ENCODE peak calls at places on chromosome 1, in six cellular contexts. One of them, this sample, is unnamed.

GRCh38 chr1:46615735-46616134 is 876 bp downstream of the MOB3C start:
- DNase-seq in osteoblast: peak; percentile 74
- DNase-seq in IMR-90: no peak
- DNase-seq in mesenchymal stem cell: peak; percentile 12
- DNase-seq in tibial nerve: no peak
- DNase-seq in ovary: no peak
- DNase-seq in this sample: no peak

GRCh38 chr1:175714350-175714749 is 29.0 kb downstream of the TNR start:
- DNase-seq in osteoblast: no peak
- DNase-seq in IMR-90: no peak
- DNase-seq in mesenchymal stem cell: no peak
- DNase-seq in tibial nerve: no peak
- DNase-seq in ovary: no peak
- DNase-seq in this sample: no peak

GRCh38 chr1:101055623-101056022 is 30.0 kb upstream of the DPH5 start:
- DNase-seq in osteoblast: no peak
- DNase-seq in IMR-90: no peak
- DNase-seq in mesenchymal stem cell: no peak
- DNase-seq in tibial nerve: no peak
- DNase-seq in ovary: no peak
- DNase-seq in this sample: no peak

GRCh38 chr1:145995964-145996432 is 381 bp downstream of the TXNIP start:
- DNase-seq in osteoblast: no peak
- DNase-seq in IMR-90: no peak
- DNase-seq in mesenchymal stem cell: no peak
- DNase-seq in tibial nerve: no peak
- DNase-seq in ovary: no peak
- DNase-seq in this sample: no peak

GRCh38 chr1:167775178-167775577 is 53.4 kb downstream of the MPZL1 start:
- DNase-seq in osteoblast: peak; percentile 88
- DNase-seq in IMR-90: peak; percentile 77
- DNase-seq in mesenchymal stem cell: peak; percentile 77
- DNase-seq in tibial nerve: no peak
- DNase-seq in ovary: no peak
- DNase-seq in this sample: no peak

GRCh38 chr1:236657398-236657797 is 28.9 kb upstream of the ACTN2 start:
- DNase-seq in osteoblast: no peak
- DNase-seq in IMR-90: no peak
- DNase-seq in mesenchymal stem cell: no peak
- DNase-seq in tibial nerve: no peak
- DNase-seq in ovary: no peak
- DNase-seq in this sample: no peak

GRCh38 chr1:53089478-53090226 is 27.6 kb downstream of the PODN start:
- DNase-seq in osteoblast: peak; percentile 88
- DNase-seq in IMR-90: peak; percentile 33
- DNase-seq in mesenchymal stem cell: peak; percentile 39
- DNase-seq in tibial nerve: no peak
- DNase-seq in ovary: no peak
- DNase-seq in this sample: no peak

GRCh38 chr1:116345830-116346229 is 27.2 kb upstream of the ATP1A1 start:
- DNase-seq in osteoblast: no peak
- DNase-seq in IMR-90: no peak
- DNase-seq in mesenchymal stem cell: no peak
- DNase-seq in tibial nerve: no peak
- DNase-seq in ovary: no peak
- DNase-seq in this sample: no peak

GRCh38 chr1:43451157-43451591 is 2.6 kb downstream of the HYI start:
- DNase-seq in osteoblast: peak; percentile 66
- DNase-seq in IMR-90: no peak
- DNase-seq in mesenchymal stem cell: no peak
- DNase-seq in tibial nerve: no peak
- DNase-seq in ovary: peak; percentile 25
- DNase-seq in this sample: no peak

GRCh38 chr1:9031484-9032259 is 5.4 kb upstream of the SLC2A7 start:
- DNase-seq in osteoblast: no peak
- DNase-seq in IMR-90: no peak
- DNase-seq in mesenchymal stem cell: no peak
- DNase-seq in tibial nerve: no peak
- DNase-seq in ovary: no peak
- DNase-seq in this sample: no peak

GRCh38 chr1:43952731-43953350 is 6.1 kb downstream of the IPO13 start:
- DNase-seq in osteoblast: no peak
- DNase-seq in IMR-90: no peak
- DNase-seq in mesenchymal stem cell: no peak
- DNase-seq in tibial nerve: no peak
- DNase-seq in ovary: no peak
- DNase-seq in this sample: no peak

GRCh38 chr1:227911376-227911775 is 36.4 kb downstream of the WNT9A start:
- DNase-seq in osteoblast: peak; percentile 66
- DNase-seq in IMR-90: no peak
- DNase-seq in mesenchymal stem cell: no peak
- DNase-seq in tibial nerve: no peak
- DNase-seq in ovary: no peak
- DNase-seq in this sample: no peak

GRCh38 chr1:225021037-225021436 is 91.6 kb downstream of the DNAH14 start:
- DNase-seq in osteoblast: peak; percentile 19
- DNase-seq in IMR-90: no peak
- DNase-seq in mesenchymal stem cell: no peak
- DNase-seq in tibial nerve: no peak
- DNase-seq in ovary: no peak
- DNase-seq in this sample: no peak

GRCh38 chr1:106889504-106890027 is 166.9 kb upstream of the PRMT6 start:
- DNase-seq in osteoblast: no peak
- DNase-seq in IMR-90: no peak
- DNase-seq in mesenchymal stem cell: no peak
- DNase-seq in tibial nerve: no peak
- DNase-seq in ovary: no peak
- DNase-seq in this sample: no peak

GRCh38 chr1:10242811-10243210 is 32.4 kb downstream of the KIF1B start:
- DNase-seq in osteoblast: peak; percentile 27
- DNase-seq in IMR-90: no peak
- DNase-seq in mesenchymal stem cell: no peak
- DNase-seq in tibial nerve: no peak
- DNase-seq in ovary: no peak
- DNase-seq in this sample: no peak

GRCh38 chr1:68010094-68010493 is 40.3 kb downstream of the DIRAS3 start:
- DNase-seq in osteoblast: no peak
- DNase-seq in IMR-90: peak; percentile 47
- DNase-seq in mesenchymal stem cell: peak; percentile 33
- DNase-seq in tibial nerve: no peak
- DNase-seq in ovary: no peak
- DNase-seq in this sample: no peak

GRCh38 chr1:160162936-160163335 is 11.5 kb downstream of the ATP1A4 start:
- DNase-seq in osteoblast: no peak
- DNase-seq in IMR-90: no peak
- DNase-seq in mesenchymal stem cell: no peak
- DNase-seq in tibial nerve: no peak
- DNase-seq in ovary: no peak
- DNase-seq in this sample: no peak

GRCh38 chr1:182702826-182703524 is 18.6 kb upstream of the RGS8 start:
- DNase-seq in osteoblast: no peak
- DNase-seq in IMR-90: no peak
- DNase-seq in mesenchymal stem cell: no peak
- DNase-seq in tibial nerve: no peak
- DNase-seq in ovary: no peak
- DNase-seq in this sample: no peak

GRCh38 chr1:25989440-25989839 is 8.4 kb downstream of the PAFAH2 start:
- DNase-seq in osteoblast: no peak
- DNase-seq in IMR-90: no peak
- DNase-seq in mesenchymal stem cell: no peak
- DNase-seq in tibial nerve: no peak
- DNase-seq in ovary: no peak
- DNase-seq in this sample: no peak

GRCh38 chr1:38677756-38678155 is 181.8 kb downstream of the RRAGC start:
- DNase-seq in osteoblast: no peak
- DNase-seq in IMR-90: no peak
- DNase-seq in mesenchymal stem cell: no peak
- DNase-seq in tibial nerve: no peak
- DNase-seq in ovary: no peak
- DNase-seq in this sample: no peak

GRCh38 chr1:46616277-46617107 is at the start of gene MOB3C:
- DNase-seq in osteoblast: peak; percentile 96
- DNase-seq in IMR-90: peak; percentile 77
- DNase-seq in mesenchymal stem cell: peak; percentile 87
- DNase-seq in tibial nerve: peak; percentile 84
- DNase-seq in ovary: peak; percentile 84
- DNase-seq in this sample: no peak

GRCh38 chr1:13483946-13484345 is 29.9 kb downstream of the LRRC38 start:
- DNase-seq in osteoblast: no peak
- DNase-seq in IMR-90: no peak
- DNase-seq in mesenchymal stem cell: no peak
- DNase-seq in tibial nerve: no peak
- DNase-seq in ovary: no peak
- DNase-seq in this sample: no peak

GRCh38 chr1:42557230-42557851 is 94.3 kb downstream of the CCDC30 start:
- DNase-seq in osteoblast: no peak
- DNase-seq in IMR-90: no peak
- DNase-seq in mesenchymal stem cell: no peak
- DNase-seq in tibial nerve: no peak
- DNase-seq in ovary: no peak
- DNase-seq in this sample: no peak

GRCh38 chr1:60765204-60765603 is 317.2 kb upstream of the NFIA start:
- DNase-seq in osteoblast: no peak
- DNase-seq in IMR-90: no peak
- DNase-seq in mesenchymal stem cell: no peak
- DNase-seq in tibial nerve: no peak
- DNase-seq in ovary: no peak
- DNase-seq in this sample: no peak

GRCh38 chr1:228417471-228418203 is 976 bp upstream of the TRIM17 start:
- DNase-seq in osteoblast: peak; percentile 17
- DNase-seq in IMR-90: no peak
- DNase-seq in mesenchymal stem cell: no peak
- DNase-seq in tibial nerve: no peak
- DNase-seq in ovary: no peak
- DNase-seq in this sample: no peak

GRCh38 chr1:201222125-201222524 is 31.5 kb downstream of the IGFN1 start:
- DNase-seq in osteoblast: no peak
- DNase-seq in IMR-90: no peak
- DNase-seq in mesenchymal stem cell: no peak
- DNase-seq in tibial nerve: peak; percentile 1
- DNase-seq in ovary: no peak
- DNase-seq in this sample: no peak

GRCh38 chr1:89808429-89809117 is 12.3 kb upstream of the LRRC8D start:
- DNase-seq in osteoblast: no peak
- DNase-seq in IMR-90: peak; percentile 38
- DNase-seq in mesenchymal stem cell: peak; percentile 45
- DNase-seq in tibial nerve: no peak
- DNase-seq in ovary: no peak
- DNase-seq in this sample: peak; percentile 74

GRCh38 chr1:218275823-218276222 is 9.3 kb upstream of the RRP15 start:
- DNase-seq in osteoblast: no peak
- DNase-seq in IMR-90: no peak
- DNase-seq in mesenchymal stem cell: no peak
- DNase-seq in tibial nerve: no peak
- DNase-seq in ovary: no peak
- DNase-seq in this sample: no peak
- H3K27ac ChIP-seq in osteoblast: no peak overlapping the region
- H3K27ac ChIP-seq in IMR-90: no peak overlapping the region
- H3K27ac ChIP-seq in mesenchymal stem cell: no peak overlapping the region
- H3K27ac ChIP-seq in tibial nerve: no peak overlapping the region
- H3K27ac ChIP-seq in ovary: no peak overlapping the region
- H3K27ac ChIP-seq in this sample: no peak overlapping the region

GRCh38 chr1:192578144-192578909 is 2.8 kb downstream of the RGS1 start:
- DNase-seq in osteoblast: no peak
- DNase-seq in IMR-90: no peak
- DNase-seq in mesenchymal stem cell: no peak
- DNase-seq in tibial nerve: no peak
- DNase-seq in ovary: no peak
- DNase-seq in this sample: no peak
- H3K36me3 ChIP-seq in osteoblast: no peaks in the 10 kb centered on the region
- H3K36me3 ChIP-seq in IMR-90: no peaks in the 10 kb centered on the region
- H3K36me3 ChIP-seq in mesenchymal stem cell: no peaks in the 10 kb centered on the region
- H3K36me3 ChIP-seq in tibial nerve: no peaks in the 10 kb centered on the region
- H3K36me3 ChIP-seq in ovary: no peaks in the 10 kb centered on the region
- H3K36me3 ChIP-seq in this sample: no peaks in the 10 kb centered on the region

GRCh38 chr1:245489838-245490237 is 335.1 kb downstream of the KIF26B start:
- DNase-seq in osteoblast: no peak
- DNase-seq in IMR-90: no peak
- DNase-seq in mesenchymal stem cell: no peak
- DNase-seq in tibial nerve: no peak
- DNase-seq in ovary: no peak
- DNase-seq in this sample: no peak
- H3K27ac ChIP-seq in osteoblast: no peak overlapping the region
- H3K27ac ChIP-seq in IMR-90: no peak overlapping the region
- H3K27ac ChIP-seq in mesenchymal stem cell: no peak overlapping the region
- H3K27ac ChIP-seq in tibial nerve: no peak overlapping the region
- H3K27ac ChIP-seq in ovary: no peak overlapping the region
- H3K27ac ChIP-seq in this sample: no peak overlapping the region

DNA sequence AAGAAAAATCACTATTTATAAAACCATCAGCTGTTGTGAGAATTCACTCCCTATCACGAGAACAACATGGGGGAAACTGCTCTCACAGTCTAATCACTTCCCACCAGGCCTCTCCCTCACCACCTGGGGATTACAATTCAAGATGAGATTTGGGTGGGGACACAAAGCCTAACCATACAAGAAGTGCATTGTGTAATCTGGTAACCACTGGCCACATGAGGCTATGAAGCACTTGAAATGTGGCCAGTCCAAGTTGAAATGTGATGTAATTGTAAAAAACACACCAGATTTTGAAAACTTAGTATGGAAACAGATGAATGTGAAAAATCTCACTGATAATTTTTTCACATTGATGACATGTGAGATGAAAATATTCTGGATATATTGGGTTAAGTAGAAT is 293.8 kb downstream of the TTLL7 start:
- DNase-seq in osteoblast: no peak
- DNase-seq in IMR-90: no peak
- DNase-seq in mesenchymal stem cell: peak; percentile 12
- DNase-seq in tibial nerve: no peak
- DNase-seq in ovary: no peak
- DNase-seq in this sample: no peak
- H3K36me3 ChIP-seq in osteoblast: no peaks in the 10 kb centered on the region
- H3K36me3 ChIP-seq in IMR-90: no peaks in the 10 kb centered on the region
- H3K36me3 ChIP-seq in mesenchymal stem cell: no peaks in the 10 kb centered on the region
- H3K36me3 ChIP-seq in tibial nerve: no peaks in the 10 kb centered on the region
- H3K36me3 ChIP-seq in ovary: no peaks in the 10 kb centered on the region
- H3K36me3 ChIP-seq in this sample: no peaks in the 10 kb centered on the region

GRCh38 chr1:19109545-19109944 is 100.5 kb downstream of the UBR4 start:
- DNase-seq in osteoblast: no peak
- DNase-seq in IMR-90: no peak
- DNase-seq in mesenchymal stem cell: no peak
- DNase-seq in tibial nerve: no peak
- DNase-seq in ovary: no peak
- DNase-seq in this sample: no peak
- H3K27ac ChIP-seq in osteoblast: no peak overlapping the region
- H3K27ac ChIP-seq in IMR-90: no peak overlapping the region
- H3K27ac ChIP-seq in mesenchymal stem cell: peak overlapping the region; percentile 89
- H3K27ac ChIP-seq in tibial nerve: no peak overlapping the region
- H3K27ac ChIP-seq in ovary: no peak overlapping the region
- H3K27ac ChIP-seq in this sample: no peak overlapping the region

DNA sequence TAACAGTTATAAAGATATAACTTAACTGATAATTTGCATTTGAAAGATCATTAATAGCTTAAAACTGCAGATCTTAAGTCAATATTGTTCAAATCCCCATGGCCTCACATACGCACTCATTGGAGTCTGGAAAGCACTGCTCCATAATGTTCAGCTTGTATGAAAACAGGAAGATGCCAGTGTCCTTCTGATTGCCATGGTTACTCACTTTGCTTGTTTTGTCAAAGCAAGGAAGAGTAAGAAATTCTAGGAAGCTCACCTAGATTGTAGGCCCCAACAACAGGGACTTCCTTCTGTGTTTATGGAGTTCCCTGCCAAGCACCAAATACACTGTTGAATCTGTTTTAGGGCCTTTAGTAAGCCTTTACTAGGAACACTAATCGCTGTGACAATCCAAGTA is 10.9 kb downstream of the GAS5 start:
- DNase-seq in osteoblast: no peak
- DNase-seq in IMR-90: peak; percentile 44
- DNase-seq in mesenchymal stem cell: peak; percentile 46
- DNase-seq in tibial nerve: no peak
- DNase-seq in ovary: no peak
- DNase-seq in this sample: no peak
- H3K36me3 ChIP-seq in osteoblast: peaks cover 37% of the 10 kb centered on the region
- H3K36me3 ChIP-seq in IMR-90: peaks cover 12% of the 10 kb centered on the region
- H3K36me3 ChIP-seq in mesenchymal stem cell: peaks cover 76% of the 10 kb centered on the region
- H3K36me3 ChIP-seq in tibial nerve: no peaks in the 10 kb centered on the region
- H3K36me3 ChIP-seq in ovary: no peaks in the 10 kb centered on the region
- H3K36me3 ChIP-seq in this sample: peaks cover 83% of the 10 kb centered on the region